ENCODE peak calls at places on chromosomes 12 and 14, in four cellular contexts. J is DND-41, Q is GM23338, A is neural progenitor cell. H is an unnamed sample.

GRCh38 chr14:50659327-50659974 is 8.7 kb downstream of the SAV1 start:
- DNase-seq in J (no peak), A (no peak), Q (no peak), H (no peak)

GRCh38 chr12:89413234-89413633 is 60.9 kb upstream of the DUSP6 start:
- DNase-seq in Q (no peak), J (no peak), A (no peak), H (no peak)

GRCh38 chr12:123043536-123044001 is 63.1 kb downstream of the ARL6IP4 start:
- DNase-seq in A (peak; percentile 78), Q (peak; percentile 71), J (peak; percentile 74), H (peak; percentile 9)

GRCh38 chr14:32010561-32011188 is 66.4 kb upstream of the ARHGAP5 start:
- DNase-seq in J (no peak), Q (no peak), A (no peak), H (no peak)

GRCh38 chr12:128818065-128819022 is 5.4 kb downstream of the SLC15A4 start:
- DNase-seq in Q (no peak), A (no peak), J (no peak), H (peak; percentile 45)

GRCh38 chr14:69592923-69593677 is 18.3 kb upstream of the SUSD6 start:
- DNase-seq in A (peak; percentile 72), Q (no peak), J (no peak), H (no peak)

GRCh38 chr12:14998941-14999340 is 26.1 kb downstream of the PDE6H start:
- DNase-seq in Q (no peak), A (no peak), J (no peak), H (no peak)

GRCh38 chr12:79689041-79689476 is 1.7 kb downstream of the PAWR start:
- DNase-seq in Q (no peak), J (no peak), A (no peak), H (no peak)

GRCh38 chr14:88352299-88353097 is 29.4 kb upstream of the KCNK10 start:
- DNase-seq in Q (no peak), A (no peak), J (no peak), H (no peak)

GRCh38 chr14:30935445-30935844 is 61.1 kb downstream of the COCH start:
- DNase-seq in A (no peak), Q (no peak), J (no peak), H (no peak)

GRCh38 chr14:51933191-51933590 is 56.2 kb upstream of the RTRAF start:
- DNase-seq in J (no peak), A (no peak), Q (no peak), H (no peak)

GRCh38 chr12:13044859-13045384 is 741 bp downstream of the FAM234B start:
- DNase-seq in J (no peak), Q (no peak), A (no peak), H (no peak)

GRCh38 chr14:50085570-50086315 is 30.6 kb downstream of the VCPKMT start:
- DNase-seq in A (no peak), J (no peak), Q (no peak), H (no peak)

GRCh38 chr12:55822228-55822627 is 4.4 kb downstream of the ORMDL2 start:
- DNase-seq in J (no peak), A (peak; percentile 28), Q (peak; percentile 67), H (no peak)

GRCh38 chr12:109763201-109763841 is 49.7 kb downstream of the FAM222A start:
- DNase-seq in A (no peak), Q (no peak), J (peak; percentile 15), H (peak; percentile 54)

GRCh38 chr12:53625373-53625945 is 723 bp downstream of the ATF7 start:
- DNase-seq in A (no peak), J (no peak), Q (no peak), H (no peak)

GRCh38 chr12:100187857-100188519 is 12.6 kb upstream of the ACTR6 start:
- DNase-seq in Q (no peak), J (no peak), A (no peak), H (no peak)

GRCh38 chr14:51724650-51725049 is 72.9 kb downstream of the FRMD6 start:
- DNase-seq in Q (no peak), A (no peak), J (no peak), H (no peak)

GRCh38 chr12:118145113-118145797 is 9.3 kb downstream of the PEBP1 start:
- DNase-seq in Q (no peak), A (no peak), J (no peak), H (no peak)

GRCh38 chr12:55629058-55629841 is 7.4 kb upstream of the OR10P1 start:
- DNase-seq in A (no peak), Q (no peak), J (no peak), H (no peak)

GRCh38 chr12:730550-730949 is 21.8 kb upstream of the WNK1 start:
- DNase-seq in A (no peak), J (no peak), Q (no peak), H (no peak)

GRCh38 chr12:32768518-32768917 is 12.8 kb upstream of the YARS2 start:
- DNase-seq in J (no peak), A (no peak), Q (no peak), H (no peak)

GRCh38 chr12:50249464-50250229 is 33.7 kb downstream of the LIMA1 start:
- DNase-seq in J (no peak), A (no peak), Q (peak; percentile 32), H (no peak)

GRCh38 chr14:22428681-22429315 is 160.2 kb downstream of the DAD1 start:
- DNase-seq in A (no peak), Q (no peak), J (no peak), H (no peak)

GRCh38 chr14:100289916-100290606 is 16.2 kb downstream of the SLC25A29 start:
- DNase-seq in A (no peak), Q (no peak), J (no peak), H (no peak)

GRCh38 chr14:44995770-44996294 is 33.8 kb downstream of the TOGARAM1 start:
- DNase-seq in Q (no peak), A (no peak), J (no peak), H (no peak)

GRCh38 chr14:33647385-33647786 is 303.5 kb downstream of the EGLN3 start:
- DNase-seq in Q (no peak), J (no peak), A (no peak), H (peak; percentile 62)

GRCh38 chr12:48045061-48045846 is 41.0 kb upstream of the COL2A1 start:
- DNase-seq in A (no peak), J (no peak), Q (no peak), H (no peak)

GRCh38 chr12:11862794-11863193 is 207.9 kb upstream of the BCL2L14 start:
- DNase-seq in Q (no peak), J (no peak), A (no peak), H (no peak)

GRCh38 chr14:32939254-32940065 is 781 bp downstream of the NPAS3 start:
- DNase-seq in Q (peak; percentile 84), J (no peak), A (peak; percentile 87), H (no peak)

GRCh38 chr14:71659165-71659564 is 273.1 kb upstream of the RGS6 start:
- DNase-seq in A (no peak), J (no peak), Q (no peak), H (no peak)

GRCh38 chr12:41514050-41514449 is 325.9 kb downstream of the PDZRN4 start:
- DNase-seq in Q (no peak), A (no peak), J (no peak), H (no peak)

GRCh38 chr12:105935106-105935505 is 203.6 kb downstream of the NUAK1 start:
- DNase-seq in Q (no peak), A (no peak), J (no peak), H (peak; percentile 73)
- H3K4me2 ChIP-seq in Q (no peak overlapping the region), A (no peak overlapping the region), J (no peak overlapping the region), H (peak overlapping the region; percentile 20)

GRCh38 chr12:107444771-107445170 is 240.8 kb upstream of the PWP1 start:
- DNase-seq in A (no peak), Q (no peak), J (no peak), H (no peak)

GRCh38 chr12:107443320-107444090 is 242.1 kb upstream of the PWP1 start:
- DNase-seq in A (no peak), J (no peak), Q (no peak), H (no peak)

GRCh38 chr12:107441906-107442305 is 243.7 kb upstream of the PWP1 start:
- DNase-seq in J (no peak), A (no peak), Q (no peak), H (no peak)

GRCh38 chr12:107440596-107440995 is 245.0 kb upstream of the PWP1 start:
- DNase-seq in Q (no peak), A (no peak), J (no peak), H (no peak)

GRCh38 chr12:107442593-107442992 is 243.0 kb upstream of the PWP1 start:
- DNase-seq in J (no peak), A (peak; percentile 20), Q (no peak), H (no peak)
- H3K4me2 ChIP-seq in J (no peak overlapping the region), A (peak overlapping the region; percentile 60), Q (no peak overlapping the region), H (peak overlapping the region; percentile 88)

GRCh38 chr14:105015242-105015641 is 5.6 kb downstream of the CDCA4 start:
- DNase-seq in Q (no peak), J (no peak), A (no peak), H (no peak)
- H3K4me2 ChIP-seq in Q (peak overlapping the region; percentile 62), J (peak overlapping the region; percentile 3), A (peak overlapping the region; percentile 53), H (no peak overlapping the region)

GRCh38 chr14:36676236-36676635 is 14.6 kb downstream of the PAX9 start:
- DNase-seq in Q (peak; percentile 80), A (peak; percentile 59), J (no peak), H (no peak)
- H3K4me2 ChIP-seq in Q (peak overlapping the region; percentile 53), A (peak overlapping the region; percentile 68), J (no peak overlapping the region), H (no peak overlapping the region)